ENCODE peak calls at places on chromosomes 7 and 10, in six cellular contexts. H is uterus, B is adrenal gland, S is suprapubic skin, D is HCT116, T is A549. V is an unnamed sample. For H3K4me1, the result is how much of the 10 kb centered on the place peaks cover.

GRCh38 chr10:74825371-74826141 is 844 bp upstream of the KAT6B start:
- DNase-seq in H (no peak), B (no peak), S (no peak), D (no peak), T (peak), V (peak)

GRCh38 chr10:118096022-118096421 is 49.3 kb upstream of the RAB11FIP2 start:
- DNase-seq in H (no peak), B (no peak), S (no peak), D (no peak), T (no peak), V (no peak)

GRCh38 chr7:49771427-49772176 is 1.8 kb upstream of the VWC2 start:
- DNase-seq in H (no peak), B (no peak), S (no peak), D (no peak), T (no peak), V (no peak)

GRCh38 chr7:131897016-131897789 is 340.8 kb upstream of the PODXL start:
- DNase-seq in H (no peak), B (no peak), S (no peak), D (peak), T (peak), V (no peak)

GRCh38 chr7:139661875-139662274 is 115.9 kb downstream of the HIPK2 start:
- DNase-seq in H (no peak), B (no peak), S (no peak), D (no peak), T (no peak), V (no peak)

GRCh38 chr7:127858091-127858914 is 172.9 kb downstream of the LRRC4 start:
- DNase-seq in H (peak), B (peak), S (no peak), D (no peak), T (no peak), V (peak)

GRCh38 chr10:6022693-6023092 is 39.5 kb downstream of the IL2RA start:
- DNase-seq in H (no peak), B (no peak), S (no peak), D (no peak), T (no peak), V (no peak)

GRCh38 chr7:107879400-107880035 is 11.5 kb upstream of the DLD start:
- DNase-seq in H (no peak), B (no peak), S (no peak), D (peak), T (peak), V (peak)

GRCh38 chr10:50409965-50410811 is 158.9 kb upstream of the ASAH2 start:
- DNase-seq in H (no peak), B (no peak), S (no peak), D (no peak), T (no peak), V (no peak)

DNA sequence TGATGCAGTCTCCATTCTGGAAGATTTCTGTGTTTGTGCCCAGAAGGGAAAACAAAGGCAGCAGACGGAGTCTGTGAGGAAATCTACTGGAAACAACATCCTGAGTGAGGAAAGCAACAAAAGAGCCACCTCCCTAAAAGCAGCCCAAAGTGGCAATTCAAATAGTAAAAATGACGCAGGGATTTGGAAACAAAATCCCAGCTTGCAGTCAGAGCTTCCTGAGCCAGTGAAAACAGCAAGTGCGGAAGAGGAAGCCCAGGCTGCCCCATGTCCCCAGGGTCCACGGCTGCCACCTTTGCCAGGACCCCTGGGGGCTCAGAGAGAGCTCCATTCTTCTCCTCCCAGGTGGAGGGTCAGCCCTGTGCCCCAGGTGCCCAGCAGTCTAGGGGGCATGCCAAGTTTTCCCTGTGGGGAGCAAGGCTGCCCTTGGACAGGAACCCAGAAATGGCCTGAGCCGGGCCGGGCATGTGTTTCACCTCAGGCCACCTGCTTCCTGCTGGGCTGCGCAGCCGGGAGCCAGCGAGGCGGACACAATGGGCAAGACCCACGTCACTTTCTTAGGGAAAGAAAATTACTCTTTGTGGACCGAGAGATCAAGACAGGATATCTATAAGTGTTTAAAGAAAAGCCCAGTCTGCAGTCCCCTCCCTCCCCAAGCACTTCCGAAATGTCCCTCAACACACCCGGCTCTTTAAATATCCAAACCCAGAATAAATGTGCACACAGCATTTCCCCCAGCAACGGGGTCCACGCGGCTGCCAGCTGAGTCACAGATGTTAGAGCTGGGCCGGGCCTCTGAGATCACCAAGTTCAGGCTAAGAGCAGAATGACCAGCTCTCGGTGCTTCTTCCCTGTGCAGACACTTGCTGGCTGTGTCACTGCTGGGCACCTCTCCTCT is 231.1 kb downstream of the ARHGAP12 start:
- DNase-seq in H (peak), B (peak), S (peak), D (no peak), T (no peak), V (peak)
- H3K4me1 ChIP-seq in H (under half), B (half or more), S (half or more), D (under half), T (under half), V (under half)

DNA sequence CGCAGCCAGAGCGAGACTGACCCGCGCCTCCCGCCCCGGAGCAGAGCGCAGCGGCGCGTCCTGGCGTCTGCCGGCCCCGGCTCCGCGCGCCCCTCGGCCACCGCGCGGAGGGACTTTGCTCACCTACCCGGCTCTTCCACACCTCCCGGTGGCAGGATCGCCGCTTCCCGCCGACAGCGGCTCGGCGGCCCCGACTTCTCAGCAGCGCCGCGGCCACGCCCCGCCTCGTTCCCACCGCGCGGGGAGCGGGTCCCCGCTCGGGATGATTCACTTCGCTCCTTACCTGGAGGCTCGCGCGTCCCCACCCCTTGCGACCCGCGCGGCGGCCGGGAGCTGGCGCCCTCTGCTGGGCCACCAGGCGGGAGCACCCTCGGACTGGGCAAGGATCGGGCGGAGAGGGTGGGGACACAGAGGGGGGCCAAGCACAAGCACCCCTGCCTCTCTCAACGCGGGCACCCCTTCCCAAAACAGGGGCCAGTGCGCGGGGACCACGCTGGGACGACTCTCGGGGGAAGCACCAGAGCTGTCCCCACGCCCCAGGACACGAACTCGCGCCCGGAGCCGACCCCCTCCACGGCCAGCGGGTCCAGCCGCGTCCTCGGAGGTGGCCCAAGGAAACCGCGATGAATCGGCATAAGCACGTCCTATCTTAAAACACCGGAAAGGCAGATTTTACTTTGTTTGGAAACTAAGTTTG is 101.0 kb upstream of the SVIL start:
- DNase-seq in H (peak), B (peak), S (peak), D (peak), T (peak), V (peak)
- TF ChIP-seq POLR2A in H (peak), B (peak), S (peak), D (no peak), T (no peak), V (peak)

GRCh38 chr10:95277201-95277570 is 13.6 kb downstream of the PDLIM1 start:
- DNase-seq in H (no peak), B (no peak), S (no peak), D (no peak), T (no peak), V (no peak)

GRCh38 chr10:95275726-95276366 is 15.0 kb downstream of the PDLIM1 start:
- DNase-seq in H (no peak), B (no peak), S (no peak), D (no peak), T (no peak), V (no peak)

GRCh38 chr10:95278061-95278988 is 12.5 kb downstream of the PDLIM1 start:
- DNase-seq in H (no peak), B (no peak), S (peak), D (no peak), T (no peak), V (no peak)

GRCh38 chr10:95277614-95278013 is 13.2 kb downstream of the PDLIM1 start:
- DNase-seq in H (no peak), B (no peak), S (no peak), D (no peak), T (no peak), V (no peak)

DNA sequence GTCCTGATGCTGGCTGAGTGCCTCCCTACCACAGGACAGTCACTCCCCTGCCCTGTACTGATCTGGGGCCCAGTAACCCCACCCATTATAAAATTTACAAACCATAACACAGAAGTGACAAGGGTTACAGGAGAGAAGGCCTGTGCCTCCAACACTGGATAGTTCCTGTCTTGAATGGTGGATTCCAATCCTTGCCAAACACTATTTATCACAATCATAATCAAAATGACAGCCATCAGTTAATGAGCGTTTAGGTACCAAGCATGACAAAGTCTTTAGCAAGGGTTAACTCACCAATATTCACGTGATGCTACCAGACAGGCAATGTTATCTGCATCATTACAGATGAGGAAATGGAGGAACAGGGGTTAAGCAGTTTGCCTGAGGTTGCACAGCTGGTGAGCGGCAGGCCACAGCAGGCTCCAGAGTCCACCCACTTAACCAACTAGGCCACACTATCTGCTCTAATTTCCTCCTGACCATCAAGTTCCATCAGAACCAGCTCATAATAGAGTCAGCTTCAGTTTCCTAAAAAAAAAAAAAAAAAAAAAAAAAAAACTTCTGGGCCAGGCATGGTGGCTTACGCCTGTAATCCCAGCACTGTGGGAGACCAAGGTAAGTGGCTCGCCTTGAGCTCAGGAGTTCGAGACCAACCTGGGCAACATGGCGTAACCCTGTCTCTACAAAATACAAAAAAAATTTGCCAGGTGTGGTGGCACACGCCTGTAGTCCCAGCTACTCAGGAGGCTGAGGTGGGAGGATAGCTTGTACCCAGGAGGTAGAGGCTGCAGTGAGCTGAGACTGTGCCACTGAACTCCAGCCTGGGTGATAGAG is 14.2 kb downstream of the PDLIM1 start:
- DNase-seq in H (no peak), B (no peak), S (no peak), D (no peak), T (no peak), V (no peak)
- H3K4me1 ChIP-seq in H (under half), B (under half), S (half or more), D (under half), T (half or more), V (under half)

DNA sequence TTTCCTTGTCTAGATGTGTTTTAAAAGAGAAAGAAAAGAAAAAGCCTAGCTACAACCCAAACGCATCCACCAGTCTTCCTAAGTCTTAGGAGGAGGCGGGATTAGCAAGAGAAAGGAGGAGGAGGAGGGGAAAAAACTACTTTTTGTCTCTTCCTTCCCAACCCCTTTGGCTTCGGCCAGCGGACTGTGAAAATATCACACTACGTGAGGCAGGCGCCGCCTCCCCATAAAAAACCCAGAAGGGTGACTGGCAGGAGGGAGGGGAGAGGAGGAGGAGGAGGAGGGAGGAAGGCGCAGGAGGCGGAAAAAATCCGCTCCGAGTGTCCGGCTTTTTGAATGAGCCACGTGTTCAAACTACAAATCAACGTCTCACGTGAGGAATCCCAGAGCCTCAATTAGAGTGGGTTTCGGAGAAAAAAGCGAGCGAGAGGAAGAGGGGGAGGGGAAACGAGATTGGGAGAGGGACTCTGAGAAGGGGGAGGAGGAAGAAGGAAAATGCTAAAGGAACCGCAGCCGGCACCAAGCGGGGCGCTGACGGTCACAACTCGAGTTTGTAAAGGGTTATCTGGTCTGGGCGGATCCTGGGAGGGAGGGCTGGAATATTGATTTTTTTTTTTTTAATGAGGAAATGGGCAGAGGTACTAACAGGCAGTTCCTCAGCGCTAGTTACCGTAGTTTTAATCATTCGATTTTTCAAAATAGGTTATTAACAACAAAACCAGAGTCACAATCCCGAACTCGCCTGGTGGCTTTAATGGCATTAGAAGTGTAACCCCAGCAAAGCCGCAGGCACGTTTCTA is at the start of gene IGF2BP3:
- DNase-seq in H (no peak), B (no peak), S (no peak), D (peak), T (peak), V (no peak)
- TF ChIP-seq POLR2A in H (no peak), B (no peak), S (no peak), D (no peak), T (peak), V (no peak)

DNA sequence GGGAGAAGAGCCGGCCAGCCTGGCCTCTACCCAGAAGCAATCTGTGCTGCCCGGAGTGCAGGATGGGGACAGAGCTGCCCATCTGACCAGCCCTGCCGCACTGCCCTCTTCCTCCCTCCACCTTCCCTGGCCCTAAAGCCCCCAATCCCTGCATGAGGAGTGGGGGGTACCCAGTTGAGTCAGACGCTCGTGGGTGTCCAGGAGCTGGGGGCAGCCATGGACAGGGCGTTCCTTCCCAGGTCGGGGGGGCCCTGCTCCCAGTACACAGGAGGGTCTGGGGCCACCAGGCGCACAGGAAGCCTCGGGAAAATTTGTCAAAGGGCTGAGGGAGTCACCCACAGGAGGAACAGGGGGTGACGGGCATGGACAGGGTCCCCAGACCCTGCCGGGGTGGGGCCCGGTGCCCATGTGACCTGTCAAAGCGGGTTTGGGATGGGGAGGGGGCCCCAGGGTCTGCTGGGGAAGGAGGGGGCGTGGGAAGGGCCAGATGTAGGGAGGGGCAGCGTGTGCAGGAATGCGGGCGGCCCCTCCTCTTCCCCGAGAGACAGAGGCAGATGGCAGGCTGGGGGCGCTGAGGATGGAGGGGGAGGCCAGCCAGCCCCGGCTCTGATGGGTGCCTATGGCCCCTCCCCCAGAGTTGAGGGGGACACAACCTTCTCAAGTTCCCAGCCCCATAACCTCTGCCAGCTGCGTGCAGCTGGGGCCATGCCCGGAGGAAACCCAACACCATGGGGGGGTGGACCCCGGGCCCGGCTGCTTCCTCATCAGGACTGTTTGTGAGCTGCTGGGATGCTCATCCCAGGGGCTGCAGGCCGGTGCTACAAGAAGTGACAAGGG is 21.5 kb upstream of the GRIFIN start:
- DNase-seq in H (no peak), B (no peak), S (no peak), D (no peak), T (no peak), V (no peak)
- H3K4me1 ChIP-seq in H (under half), B (under half), S (under half), D (under half), T (under half), V (under half)

V was measured in body of pancreas.